ENCODE peak calls at places on chromosomes 6 and 20, in five cellular contexts. One of them, this sample, is unnamed.

GRCh38 chr6:7730852-7731251 is 5.0 kb downstream of the BMP6 start:
- DNase-seq in effector memory CD4-positive, alpha-beta T cell: no peak
- DNase-seq in tibial artery: no peak
- DNase-seq in AG10803: peak
- DNase-seq in CD8-positive, alpha-beta memory T cell: no peak
- DNase-seq in this sample: peak

GRCh38 chr20:36821964-36822437 is 48.4 kb upstream of the DSN1 start:
- DNase-seq in effector memory CD4-positive, alpha-beta T cell: no peak
- DNase-seq in tibial artery: no peak
- DNase-seq in AG10803: peak
- DNase-seq in CD8-positive, alpha-beta memory T cell: no peak
- DNase-seq in this sample: peak

GRCh38 chr6:54768542-54768941 is 78.0 kb upstream of the FAM83B start:
- DNase-seq in effector memory CD4-positive, alpha-beta T cell: no peak
- DNase-seq in tibial artery: no peak
- DNase-seq in AG10803: no peak
- DNase-seq in CD8-positive, alpha-beta memory T cell: no peak
- DNase-seq in this sample: no peak

GRCh38 chr6:129215246-129215645 is 332.3 kb downstream of the LAMA2 start:
- DNase-seq in effector memory CD4-positive, alpha-beta T cell: no peak
- DNase-seq in tibial artery: no peak
- DNase-seq in AG10803: no peak
- DNase-seq in CD8-positive, alpha-beta memory T cell: no peak
- DNase-seq in this sample: no peak

GRCh38 chr20:63640086-63640485 is 13.1 kb downstream of the STMN3 start:
- DNase-seq in effector memory CD4-positive, alpha-beta T cell: no peak
- DNase-seq in tibial artery: no peak
- DNase-seq in AG10803: no peak
- DNase-seq in CD8-positive, alpha-beta memory T cell: no peak
- DNase-seq in this sample: no peak

GRCh38 chr6:12485226-12485764 is 195.1 kb downstream of the EDN1 start:
- DNase-seq in effector memory CD4-positive, alpha-beta T cell: no peak
- DNase-seq in tibial artery: no peak
- DNase-seq in AG10803: no peak
- DNase-seq in CD8-positive, alpha-beta memory T cell: no peak
- DNase-seq in this sample: peak

GRCh38 chr20:58192567-58192966 is 35.9 kb downstream of the ANKRD60 start:
- DNase-seq in effector memory CD4-positive, alpha-beta T cell: no peak
- DNase-seq in tibial artery: no peak
- DNase-seq in AG10803: no peak
- DNase-seq in CD8-positive, alpha-beta memory T cell: peak
- DNase-seq in this sample: no peak

GRCh38 chr6:19417713-19418112 is 419.5 kb upstream of the ID4 start:
- DNase-seq in effector memory CD4-positive, alpha-beta T cell: no peak
- DNase-seq in tibial artery: no peak
- DNase-seq in AG10803: peak
- DNase-seq in CD8-positive, alpha-beta memory T cell: no peak
- DNase-seq in this sample: peak

GRCh38 chr6:105357147-105357546 is 45.7 kb downstream of the PREP start:
- DNase-seq in effector memory CD4-positive, alpha-beta T cell: no peak
- DNase-seq in tibial artery: no peak
- DNase-seq in AG10803: no peak
- DNase-seq in CD8-positive, alpha-beta memory T cell: no peak
- DNase-seq in this sample: no peak

GRCh38 chr6:124961784-124962611 is at the start of gene RNF217:
- DNase-seq in effector memory CD4-positive, alpha-beta T cell: no peak
- DNase-seq in tibial artery: peak
- DNase-seq in AG10803: peak
- DNase-seq in CD8-positive, alpha-beta memory T cell: no peak
- DNase-seq in this sample: peak

GRCh38 chr6:28725890-28726348 is 197.9 kb downstream of the TRIM27 start:
- DNase-seq in effector memory CD4-positive, alpha-beta T cell: no peak
- DNase-seq in tibial artery: no peak
- DNase-seq in AG10803: no peak
- DNase-seq in CD8-positive, alpha-beta memory T cell: no peak
- DNase-seq in this sample: peak

GRCh38 chr6:17417817-17418216 is 24.4 kb downstream of the CAP2 start:
- DNase-seq in effector memory CD4-positive, alpha-beta T cell: no peak
- DNase-seq in tibial artery: no peak
- DNase-seq in AG10803: peak
- DNase-seq in CD8-positive, alpha-beta memory T cell: no peak
- DNase-seq in this sample: peak

GRCh38 chr6:156718647-156719394 is 58.4 kb upstream of the ARID1B start:
- DNase-seq in effector memory CD4-positive, alpha-beta T cell: no peak
- DNase-seq in tibial artery: peak
- DNase-seq in AG10803: peak
- DNase-seq in CD8-positive, alpha-beta memory T cell: no peak
- DNase-seq in this sample: peak

GRCh38 chr6:92196320-92196719 is 1223.0 kb downstream of the EPHA7 start:
- DNase-seq in effector memory CD4-positive, alpha-beta T cell: no peak
- DNase-seq in tibial artery: no peak
- DNase-seq in AG10803: no peak
- DNase-seq in CD8-positive, alpha-beta memory T cell: no peak
- DNase-seq in this sample: no peak

GRCh38 chr20:881051-881820 is 34.9 kb downstream of the ANGPT4 start:
- DNase-seq in effector memory CD4-positive, alpha-beta T cell: no peak
- DNase-seq in tibial artery: no peak
- DNase-seq in AG10803: peak
- DNase-seq in CD8-positive, alpha-beta memory T cell: no peak
- DNase-seq in this sample: peak

GRCh38 chr20:23889775-23890187 is 10.2 kb upstream of the CST5 start:
- DNase-seq in effector memory CD4-positive, alpha-beta T cell: peak
- DNase-seq in tibial artery: peak
- DNase-seq in AG10803: peak
- DNase-seq in CD8-positive, alpha-beta memory T cell: peak
- DNase-seq in this sample: peak

GRCh38 chr20:37382539-37383120 is 36.7 kb downstream of the SRC start:
- DNase-seq in effector memory CD4-positive, alpha-beta T cell: no peak
- DNase-seq in tibial artery: no peak
- DNase-seq in AG10803: no peak
- DNase-seq in CD8-positive, alpha-beta memory T cell: no peak
- DNase-seq in this sample: no peak

GRCh38 chr6:88165877-88166492 is at the start of gene CNR1:
- DNase-seq in effector memory CD4-positive, alpha-beta T cell: no peak
- DNase-seq in tibial artery: peak
- DNase-seq in AG10803: peak
- DNase-seq in CD8-positive, alpha-beta memory T cell: no peak
- DNase-seq in this sample: peak

GRCh38 chr20:60977896-60978295 is 274.2 kb upstream of the CDH4 start:
- DNase-seq in effector memory CD4-positive, alpha-beta T cell: no peak
- DNase-seq in tibial artery: no peak
- DNase-seq in AG10803: no peak
- DNase-seq in CD8-positive, alpha-beta memory T cell: no peak
- DNase-seq in this sample: no peak

GRCh38 chr6:153170511-153170910 is 39.4 kb upstream of the RGS17 start:
- DNase-seq in effector memory CD4-positive, alpha-beta T cell: no peak
- DNase-seq in tibial artery: no peak
- DNase-seq in AG10803: peak
- DNase-seq in CD8-positive, alpha-beta memory T cell: no peak
- DNase-seq in this sample: peak

GRCh38 chr6:32298632-32299336 is 72.9 kb downstream of the TSBP1 start:
- DNase-seq in effector memory CD4-positive, alpha-beta T cell: no peak
- DNase-seq in tibial artery: no peak
- DNase-seq in AG10803: peak
- DNase-seq in CD8-positive, alpha-beta memory T cell: no peak
- DNase-seq in this sample: peak

GRCh38 chr6:41707565-41708200 is 27.7 kb downstream of the TFEB start:
- DNase-seq in effector memory CD4-positive, alpha-beta T cell: no peak
- DNase-seq in tibial artery: no peak
- DNase-seq in AG10803: no peak
- DNase-seq in CD8-positive, alpha-beta memory T cell: no peak
- DNase-seq in this sample: no peak

GRCh38 chr6:113052513-113052912 is 705.4 kb downstream of the RFPL4B start:
- DNase-seq in effector memory CD4-positive, alpha-beta T cell: no peak
- DNase-seq in tibial artery: no peak
- DNase-seq in AG10803: no peak
- DNase-seq in CD8-positive, alpha-beta memory T cell: no peak
- DNase-seq in this sample: no peak

GRCh38 chr6:16769131-16769985 is 8.1 kb upstream of the ATXN1 start:
- DNase-seq in effector memory CD4-positive, alpha-beta T cell: peak
- DNase-seq in tibial artery: peak
- DNase-seq in AG10803: peak
- DNase-seq in CD8-positive, alpha-beta memory T cell: peak
- DNase-seq in this sample: peak

GRCh38 chr20:20366896-20367680 is 816 bp upstream of the INSM1 start:
- DNase-seq in effector memory CD4-positive, alpha-beta T cell: no peak
- DNase-seq in tibial artery: no peak
- DNase-seq in AG10803: no peak
- DNase-seq in CD8-positive, alpha-beta memory T cell: no peak
- DNase-seq in this sample: no peak

GRCh38 chr6:112054001-112054400 is at the start of gene CCN6:
- DNase-seq in effector memory CD4-positive, alpha-beta T cell: no peak
- DNase-seq in tibial artery: no peak
- DNase-seq in AG10803: no peak
- DNase-seq in CD8-positive, alpha-beta memory T cell: no peak
- DNase-seq in this sample: peak

GRCh38 chr20:25584905-25585704 is at the start of gene NINL:
- DNase-seq in effector memory CD4-positive, alpha-beta T cell: peak
- DNase-seq in tibial artery: peak
- DNase-seq in AG10803: peak
- DNase-seq in CD8-positive, alpha-beta memory T cell: peak
- DNase-seq in this sample: peak

GRCh38 chr6:167294241-167294640 is 3.1 kb downstream of the UNC93A start:
- DNase-seq in effector memory CD4-positive, alpha-beta T cell: no peak
- DNase-seq in tibial artery: no peak
- DNase-seq in AG10803: no peak
- DNase-seq in CD8-positive, alpha-beta memory T cell: no peak
- DNase-seq in this sample: no peak

DNA sequence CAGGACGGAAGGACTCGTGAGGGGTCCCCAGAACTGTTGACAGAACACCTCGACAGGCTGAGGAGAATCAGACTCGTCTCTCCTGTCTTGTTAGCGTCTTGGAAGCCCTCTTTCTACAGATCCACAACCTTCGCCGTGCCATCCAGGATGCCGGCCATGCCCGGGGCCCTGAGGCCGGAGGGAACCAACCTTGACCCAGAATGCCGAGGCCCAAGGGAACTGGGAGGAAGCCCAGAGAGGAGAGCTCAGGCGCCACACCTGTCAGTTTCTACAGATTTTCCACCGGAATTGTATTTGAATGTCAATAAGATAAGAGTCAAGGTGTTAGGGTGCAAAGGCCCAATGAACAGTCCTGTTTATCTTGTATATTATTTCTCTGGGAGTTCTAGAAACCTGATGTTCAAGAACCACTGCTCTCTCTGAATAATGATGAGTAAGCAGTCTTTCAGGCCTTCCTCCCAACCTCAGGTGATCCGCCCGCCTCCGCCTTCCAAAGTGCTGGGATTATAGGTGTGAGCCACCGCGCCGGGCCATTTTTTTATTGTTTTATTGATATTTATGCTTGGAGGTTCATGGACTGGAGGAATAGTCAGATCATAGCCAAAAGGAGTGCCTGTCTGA is 804 bp upstream of the ME1 start:
- DNase-seq in effector memory CD4-positive, alpha-beta T cell: no peak
- DNase-seq in tibial artery: no peak
- DNase-seq in AG10803: no peak
- DNase-seq in CD8-positive, alpha-beta memory T cell: no peak
- DNase-seq in this sample: peak
- H3K4me3 ChIP-seq in effector memory CD4-positive, alpha-beta T cell: no peak
- H3K4me3 ChIP-seq in tibial artery: peak
- H3K4me3 ChIP-seq in AG10803: peak
- H3K4me3 ChIP-seq in CD8-positive, alpha-beta memory T cell: no peak
- H3K4me3 ChIP-seq in this sample: peak

DNA sequence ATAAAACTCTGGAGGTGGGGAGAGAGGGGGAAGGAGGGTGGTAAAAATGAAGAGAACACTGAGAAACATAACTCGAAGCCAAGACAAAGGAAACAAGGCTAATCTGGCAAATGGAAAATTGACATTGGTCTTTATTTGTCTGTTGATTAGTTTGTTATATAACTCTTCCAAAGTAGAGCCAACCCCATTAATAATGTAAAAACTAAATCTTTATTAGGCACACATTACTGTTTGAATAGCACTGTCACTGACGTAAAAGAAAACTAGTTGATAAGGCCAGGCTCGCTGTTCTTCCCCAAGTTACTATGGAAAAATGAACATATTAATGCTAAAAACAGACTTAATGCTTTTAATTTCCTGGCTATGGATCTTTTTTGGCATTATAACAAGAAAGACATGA is 110.0 kb downstream of the MAP3K5 start:
- DNase-seq in effector memory CD4-positive, alpha-beta T cell: no peak
- DNase-seq in tibial artery: no peak
- DNase-seq in AG10803: no peak
- DNase-seq in CD8-positive, alpha-beta memory T cell: no peak
- DNase-seq in this sample: no peak
- H3K4me3 ChIP-seq in effector memory CD4-positive, alpha-beta T cell: no peak
- H3K4me3 ChIP-seq in tibial artery: no peak
- H3K4me3 ChIP-seq in AG10803: no peak
- H3K4me3 ChIP-seq in CD8-positive, alpha-beta memory T cell: no peak
- H3K4me3 ChIP-seq in this sample: no peak

DNA sequence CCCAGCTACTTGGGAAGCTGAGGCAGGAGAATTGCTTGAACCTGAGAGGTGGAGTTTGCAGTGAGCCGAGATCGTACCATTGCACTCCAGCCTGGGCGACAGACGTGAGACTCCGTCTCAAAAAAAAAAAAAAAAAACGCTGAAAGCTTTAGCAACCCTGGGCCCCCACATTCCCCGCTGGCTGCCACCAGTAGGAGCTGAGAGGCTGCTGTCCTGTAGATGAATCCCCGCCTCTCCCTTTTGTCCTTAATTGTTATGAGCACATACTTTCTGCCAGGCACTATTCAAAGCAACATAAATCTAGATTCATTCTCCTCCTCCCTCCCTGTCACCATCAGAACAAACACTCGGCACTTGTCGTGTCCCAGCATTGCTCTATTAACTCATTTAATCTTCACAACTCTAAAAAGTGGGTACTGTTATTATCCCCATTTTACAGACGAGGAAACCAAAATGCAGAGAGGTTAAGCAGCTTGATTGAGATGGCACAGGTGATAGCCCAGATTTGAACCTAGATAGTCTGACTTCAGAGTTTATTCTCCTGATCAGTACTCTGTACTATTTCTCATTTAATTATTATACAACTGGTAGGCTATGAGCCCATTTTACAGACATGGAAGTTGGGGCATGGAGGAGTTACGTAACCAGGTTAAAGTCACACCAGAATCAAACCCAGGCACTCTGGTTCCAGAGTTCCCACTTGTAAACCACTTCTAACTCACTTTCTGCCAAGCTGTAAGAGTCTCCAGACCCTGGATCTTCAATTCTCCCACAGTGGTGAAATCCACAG is 97.4 kb downstream of the EYA2 start:
- DNase-seq in effector memory CD4-positive, alpha-beta T cell: no peak
- DNase-seq in tibial artery: no peak
- DNase-seq in AG10803: no peak
- DNase-seq in CD8-positive, alpha-beta memory T cell: no peak
- DNase-seq in this sample: no peak
- H3K4me3 ChIP-seq in effector memory CD4-positive, alpha-beta T cell: no peak
- H3K4me3 ChIP-seq in tibial artery: no peak
- H3K4me3 ChIP-seq in AG10803: no peak
- H3K4me3 ChIP-seq in CD8-positive, alpha-beta memory T cell: no peak
- H3K4me3 ChIP-seq in this sample: no peak

DNA sequence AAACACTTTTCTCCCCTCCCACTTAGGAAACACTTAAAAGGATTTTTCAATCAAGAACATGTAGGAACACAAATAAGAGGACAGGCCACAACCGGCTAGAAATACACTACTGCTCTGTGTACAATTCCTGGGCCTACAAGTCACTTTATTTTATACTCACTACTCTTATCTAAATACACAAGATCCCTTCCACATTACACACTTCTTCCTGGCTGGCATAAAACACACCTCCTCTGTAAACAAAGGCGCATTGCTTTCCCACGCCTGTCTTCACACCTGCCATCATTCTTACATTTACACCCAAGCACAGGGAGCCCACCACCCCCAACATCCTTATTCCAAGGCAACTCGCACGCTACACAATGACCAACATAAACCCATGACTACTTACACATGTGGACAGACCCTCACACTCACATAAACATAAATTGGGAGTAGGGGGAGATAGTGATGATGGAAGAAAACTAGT is 4.0 kb upstream of the IER3 start:
- DNase-seq in effector memory CD4-positive, alpha-beta T cell: no peak
- DNase-seq in tibial artery: no peak
- DNase-seq in AG10803: no peak
- DNase-seq in CD8-positive, alpha-beta memory T cell: no peak
- DNase-seq in this sample: peak
- H3K4me3 ChIP-seq in effector memory CD4-positive, alpha-beta T cell: no peak
- H3K4me3 ChIP-seq in tibial artery: no peak
- H3K4me3 ChIP-seq in AG10803: no peak
- H3K4me3 ChIP-seq in CD8-positive, alpha-beta memory T cell: no peak
- H3K4me3 ChIP-seq in this sample: no peak